ENCODE peak calls at places on chromosome 18, in six cellular contexts. One of them, this sample, is unnamed.

GRCh38 chr18:2134364-2134763 is 436.9 kb downstream of the METTL4 start:
- DNase-seq in aorta: no peak
- DNase-seq in pancreas: no peak
- DNase-seq in mammary epithelial cell: no peak
- DNase-seq in CD8-positive, alpha-beta memory T cell: no peak
- DNase-seq in IMR-90: no peak
- DNase-seq in this sample: no peak

GRCh38 chr18:37532917-37533316 is 32.7 kb downstream of the CELF4 start:
- DNase-seq in IMR-90: no peak
- DNase-seq in pancreas: no peak
- DNase-seq in mammary epithelial cell: no peak
- DNase-seq in aorta: no peak
- DNase-seq in CD8-positive, alpha-beta memory T cell: no peak
- DNase-seq in this sample: no peak

GRCh38 chr18:58828399-58829121 is 36.1 kb upstream of the ZNF532 start:
- DNase-seq in aorta: no peak
- DNase-seq in CD8-positive, alpha-beta memory T cell: no peak
- DNase-seq in mammary epithelial cell: no peak
- DNase-seq in pancreas: no peak
- DNase-seq in IMR-90: no peak
- DNase-seq in this sample: no peak

GRCh38 chr18:77479047-77479446 is 229.4 kb downstream of the GALR1 start:
- DNase-seq in mammary epithelial cell: no peak
- DNase-seq in IMR-90: no peak
- DNase-seq in aorta: no peak
- DNase-seq in CD8-positive, alpha-beta memory T cell: no peak
- DNase-seq in pancreas: no peak
- DNase-seq in this sample: no peak

GRCh38 chr18:42363446-42363845 is 408.4 kb downstream of the PIK3C3 start:
- DNase-seq in mammary epithelial cell: no peak
- DNase-seq in aorta: no peak
- DNase-seq in IMR-90: no peak
- DNase-seq in pancreas: no peak
- DNase-seq in CD8-positive, alpha-beta memory T cell: no peak
- DNase-seq in this sample: no peak

GRCh38 chr18:44537521-44537920 is 143.2 kb upstream of the SETBP1 start:
- DNase-seq in aorta: peak; percentile 69
- DNase-seq in IMR-90: peak; percentile 20
- DNase-seq in CD8-positive, alpha-beta memory T cell: no peak
- DNase-seq in mammary epithelial cell: peak; percentile 89
- DNase-seq in pancreas: no peak
- DNase-seq in this sample: peak; percentile 83

GRCh38 chr18:26617151-26617554 is 68.8 kb upstream of the KCTD1 start:
- DNase-seq in IMR-90: peak; percentile 90
- DNase-seq in mammary epithelial cell: peak; percentile 93
- DNase-seq in CD8-positive, alpha-beta memory T cell: no peak
- DNase-seq in pancreas: no peak
- DNase-seq in aorta: no peak
- DNase-seq in this sample: peak; percentile 96

GRCh38 chr18:73985855-73986254 is 161.8 kb downstream of the FBXO15 start:
- DNase-seq in pancreas: no peak
- DNase-seq in aorta: no peak
- DNase-seq in mammary epithelial cell: no peak
- DNase-seq in CD8-positive, alpha-beta memory T cell: no peak
- DNase-seq in IMR-90: no peak
- DNase-seq in this sample: no peak

GRCh38 chr18:45890606-45891005 is 65.1 kb downstream of the SIGLEC15 start:
- DNase-seq in pancreas: no peak
- DNase-seq in mammary epithelial cell: no peak
- DNase-seq in CD8-positive, alpha-beta memory T cell: no peak
- DNase-seq in aorta: peak; percentile 56
- DNase-seq in IMR-90: no peak
- DNase-seq in this sample: no peak

GRCh38 chr18:58091099-58091611 is 47.1 kb downstream of the NEDD4L start:
- DNase-seq in pancreas: no peak
- DNase-seq in IMR-90: no peak
- DNase-seq in mammary epithelial cell: peak; percentile 77
- DNase-seq in CD8-positive, alpha-beta memory T cell: no peak
- DNase-seq in aorta: no peak
- DNase-seq in this sample: peak; percentile 73

GRCh38 chr18:65942854-65943253 is 192.0 kb downstream of the CDH7 start:
- DNase-seq in IMR-90: no peak
- DNase-seq in mammary epithelial cell: no peak
- DNase-seq in aorta: no peak
- DNase-seq in CD8-positive, alpha-beta memory T cell: no peak
- DNase-seq in pancreas: no peak
- DNase-seq in this sample: no peak
- H3K4me1 ChIP-seq in IMR-90: no peaks in the 10 kb centered on the region
- H3K4me1 ChIP-seq in mammary epithelial cell: no peaks in the 10 kb centered on the region
- H3K4me1 ChIP-seq in aorta: no peaks in the 10 kb centered on the region
- H3K4me1 ChIP-seq in CD8-positive, alpha-beta memory T cell: no peaks in the 10 kb centered on the region
- H3K4me1 ChIP-seq in pancreas: peaks cover 4% of the 10 kb centered on the region
- H3K4me1 ChIP-seq in this sample: no peaks in the 10 kb centered on the region

GRCh38 chr18:48957136-48957535 is 6.4 kb upstream of the SMAD7 start:
- DNase-seq in pancreas: peak; percentile 11
- DNase-seq in IMR-90: no peak
- DNase-seq in aorta: no peak
- DNase-seq in mammary epithelial cell: peak; percentile 44
- DNase-seq in CD8-positive, alpha-beta memory T cell: no peak
- DNase-seq in this sample: peak; percentile 90
- H3K4me1 ChIP-seq in pancreas: peaks cover 9% of the 10 kb centered on the region
- H3K4me1 ChIP-seq in IMR-90: peaks cover 26% of the 10 kb centered on the region
- H3K4me1 ChIP-seq in aorta: peaks cover 11% of the 10 kb centered on the region
- H3K4me1 ChIP-seq in mammary epithelial cell: peaks cover 46% of the 10 kb centered on the region
- H3K4me1 ChIP-seq in CD8-positive, alpha-beta memory T cell: peaks cover 15% of the 10 kb centered on the region
- H3K4me1 ChIP-seq in this sample: peaks cover 37% of the 10 kb centered on the region

GRCh38 chr18:49051323-49051967 is 100.7 kb upstream of the SMAD7 start:
- DNase-seq in CD8-positive, alpha-beta memory T cell: no peak
- DNase-seq in IMR-90: no peak
- DNase-seq in mammary epithelial cell: no peak
- DNase-seq in aorta: no peak
- DNase-seq in pancreas: no peak
- DNase-seq in this sample: no peak
- H3K4me1 ChIP-seq in CD8-positive, alpha-beta memory T cell: peaks cover 25% of the 10 kb centered on the region
- H3K4me1 ChIP-seq in IMR-90: peaks cover 44% of the 10 kb centered on the region
- H3K4me1 ChIP-seq in mammary epithelial cell: no peaks in the 10 kb centered on the region
- H3K4me1 ChIP-seq in aorta: no peaks in the 10 kb centered on the region
- H3K4me1 ChIP-seq in pancreas: no peaks in the 10 kb centered on the region
- H3K4me1 ChIP-seq in this sample: peaks cover 8% of the 10 kb centered on the region

GRCh38 chr18:31648458-31648857 is 35.9 kb downstream of the B4GALT6 start:
- DNase-seq in aorta: no peak
- DNase-seq in mammary epithelial cell: no peak
- DNase-seq in IMR-90: no peak
- DNase-seq in pancreas: no peak
- DNase-seq in CD8-positive, alpha-beta memory T cell: no peak
- DNase-seq in this sample: no peak

GRCh38 chr18:31649894-31650719 is 34.3 kb downstream of the B4GALT6 start:
- DNase-seq in aorta: no peak
- DNase-seq in pancreas: no peak
- DNase-seq in CD8-positive, alpha-beta memory T cell: no peak
- DNase-seq in mammary epithelial cell: no peak
- DNase-seq in IMR-90: no peak
- DNase-seq in this sample: no peak

GRCh38 chr18:31651369-31651768 is 33.0 kb downstream of the B4GALT6 start:
- DNase-seq in CD8-positive, alpha-beta memory T cell: no peak
- DNase-seq in aorta: no peak
- DNase-seq in mammary epithelial cell: no peak
- DNase-seq in pancreas: no peak
- DNase-seq in IMR-90: no peak
- DNase-seq in this sample: no peak

GRCh38 chr18:31648966-31649429 is 35.4 kb downstream of the B4GALT6 start:
- DNase-seq in mammary epithelial cell: peak; percentile 74
- DNase-seq in CD8-positive, alpha-beta memory T cell: no peak
- DNase-seq in pancreas: no peak
- DNase-seq in IMR-90: peak; percentile 15
- DNase-seq in aorta: no peak
- DNase-seq in this sample: peak; percentile 84

GRCh38 chr18:31649449-31649848 is 34.9 kb downstream of the B4GALT6 start:
- DNase-seq in aorta: no peak
- DNase-seq in pancreas: no peak
- DNase-seq in mammary epithelial cell: no peak
- DNase-seq in IMR-90: no peak
- DNase-seq in CD8-positive, alpha-beta memory T cell: no peak
- DNase-seq in this sample: no peak
- H3K4me1 ChIP-seq in aorta: no peaks in the 10 kb centered on the region
- H3K4me1 ChIP-seq in pancreas: no peaks in the 10 kb centered on the region
- H3K4me1 ChIP-seq in mammary epithelial cell: peaks cover 23% of the 10 kb centered on the region
- H3K4me1 ChIP-seq in IMR-90: no peaks in the 10 kb centered on the region
- H3K4me1 ChIP-seq in CD8-positive, alpha-beta memory T cell: no peaks in the 10 kb centered on the region
- H3K4me1 ChIP-seq in this sample: peaks cover 11% of the 10 kb centered on the region

This sample was measured in foreskin keratinocyte.